ENCODE peak calls at places on chromosomes 11 and 22, in ten cellular contexts. O is GM06990, Y is esophagus squamous epithelium, S is fibroblast of mammary gland, H is astrocyte of the cerebellum, I is brain microvascular endothelial cell, A is sigmoid colon, G is neural progenitor cell, L is heart right ventricle, Q is BJ. P is an unnamed sample.

GRCh38 chr11:15327786-15328231 is 213.1 kb downstream of the INSC start:
- DNase-seq in I (peak), S (peak), Q (no peak), Y (no peak), O (peak), H (peak), G (peak), A (no peak), L (peak), P (peak)

GRCh38 chr11:26194871-26195270 is 137.1 kb upstream of the ANO3 start:
- DNase-seq in A (no peak), S (no peak), H (no peak), Q (no peak), O (no peak), L (no peak), Y (no peak), G (no peak), I (peak), P (peak)

GRCh38 chr11:89442801-89443200 is 48.4 kb downstream of the NOX4 start:
- DNase-seq in I (no peak), A (no peak), Q (no peak), Y (no peak), S (no peak), H (no peak), G (no peak), L (no peak), O (no peak), P (no peak)

GRCh38 chr11:197741-198235 is 4.9 kb downstream of the SCGB1C1 start:
- DNase-seq in I (no peak), Q (no peak), S (no peak), O (no peak), Y (no peak), L (no peak), G (no peak), H (no peak), A (peak), P (no peak)

GRCh38 chr11:16347928-16348685 is 8.2 kb downstream of the SOX6 start:
- DNase-seq in L (peak), Y (no peak), I (no peak), S (peak), O (no peak), G (no peak), Q (no peak), H (no peak), A (no peak), P (no peak)

GRCh38 chr22:42915980-42916765 is 59.1 kb upstream of the ARFGAP3 start:
- DNase-seq in S (no peak), Y (no peak), H (no peak), Q (no peak), O (no peak), G (peak), I (no peak), L (no peak), A (no peak), P (no peak)

GRCh38 chr22:32144875-32145274 is 14.2 kb downstream of the C22orf42 start:
- DNase-seq in S (no peak), I (no peak), A (no peak), L (no peak), Q (no peak), G (no peak), Y (no peak), H (no peak), O (no peak), P (no peak)

GRCh38 chr11:118605116-118605867 is 2.1 kb upstream of the PHLDB1 start:
- DNase-seq in Y (no peak), Q (peak), S (peak), I (peak), O (no peak), A (peak), H (peak), L (peak), G (peak), P (peak)

GRCh38 chr11:91686700-91687099 is 537.9 kb upstream of the FAT3 start:
- DNase-seq in Q (no peak), Y (no peak), G (peak), H (no peak), L (no peak), S (no peak), O (no peak), I (no peak), A (no peak), P (no peak)

GRCh38 chr11:108551653-108552462 is 41.7 kb downstream of the EXPH5 start:
- DNase-seq in H (no peak), I (peak), L (no peak), A (no peak), G (peak), S (peak), O (no peak), Y (no peak), Q (no peak), P (peak)

DNA sequence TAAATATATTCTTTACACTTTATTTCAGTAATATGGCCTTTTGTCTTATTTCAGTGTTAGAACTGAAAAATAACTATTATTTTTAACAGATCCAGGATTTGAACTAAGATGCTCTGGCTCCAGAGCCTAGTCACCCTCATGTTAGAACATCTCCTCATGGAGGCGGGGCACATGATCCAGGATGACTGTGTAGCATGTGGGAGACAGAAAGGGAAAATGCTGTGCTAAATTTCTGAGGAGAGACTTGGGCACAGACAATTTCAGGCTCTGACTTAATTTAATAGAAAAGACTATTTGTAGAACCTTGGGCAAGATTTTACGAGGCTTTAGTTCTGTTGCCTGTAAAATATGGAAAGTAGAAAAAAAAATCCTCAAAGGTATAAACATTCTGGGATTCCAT is 24.1 kb downstream of the CTSC start:
- DNase-seq in A (no peak), H (no peak), Y (no peak), S (peak), O (no peak), I (no peak), G (no peak), L (no peak), Q (no peak), P (peak)
- TF ChIP-seq CTCF in A (no peak), H (no peak), Y (no peak), S (no peak), O (no peak), I (no peak), G (no peak), L (no peak), Q (no peak), P (no peak)

GRCh38 chr22:37358917-37359316 is 68.4 kb downstream of the ELFN2 start:
- DNase-seq in I (no peak), H (no peak), S (no peak), L (no peak), Q (no peak), G (no peak), A (no peak), O (no peak), Y (no peak), P (no peak)
- H3K4me3 ChIP-seq in I (no peak), H (no peak), S (no peak), L (no peak), Q (no peak), G (no peak), A (no peak), O (no peak), Y (no peak), P (no peak)

GRCh38 chr11:35144811-35145210 is 5.8 kb downstream of the CD44 start:
- DNase-seq in A (no peak), O (no peak), G (no peak), S (peak), L (no peak), Y (no peak), H (no peak), Q (no peak), I (peak), P (peak)

GRCh38 chr11:35145249-35145648 is 6.3 kb downstream of the CD44 start:
- DNase-seq in O (peak), A (no peak), G (no peak), S (peak), I (peak), Y (no peak), H (no peak), Q (no peak), L (no peak), P (no peak)

GRCh38 chr11:35142481-35143207 is 3.7 kb downstream of the CD44 start:
- DNase-seq in L (no peak), O (no peak), I (peak), A (no peak), Y (no peak), G (peak), H (no peak), Q (peak), S (peak), P (peak)

GRCh38 chr11:35143509-35144102 is 4.6 kb downstream of the CD44 start:
- DNase-seq in H (no peak), Q (no peak), O (no peak), S (no peak), L (no peak), I (no peak), A (no peak), G (no peak), Y (no peak), P (no peak)

GRCh38 chr11:35144103-35144741 is 5.3 kb downstream of the CD44 start:
- DNase-seq in S (peak), O (peak), A (no peak), G (no peak), Q (no peak), H (peak), L (no peak), I (peak), Y (no peak), P (peak)
- TF ChIP-seq CTCF in S (no peak), O (peak), A (no peak), G (no peak), Q (no peak), H (peak), L (no peak), I (no peak), Y (no peak), P (peak)

GRCh38 chr11:18324381-18324780 is 2.0 kb downstream of the GTF2H1 start:
- DNase-seq in H (no peak), I (no peak), O (no peak), S (no peak), A (no peak), L (no peak), Y (no peak), Q (no peak), G (no peak), P (no peak)
- H3K4me3 ChIP-seq in H (peak), I (peak), O (peak), S (peak), A (no peak), L (peak), Y (peak), Q (no peak), G (no peak), P (peak)

DNA sequence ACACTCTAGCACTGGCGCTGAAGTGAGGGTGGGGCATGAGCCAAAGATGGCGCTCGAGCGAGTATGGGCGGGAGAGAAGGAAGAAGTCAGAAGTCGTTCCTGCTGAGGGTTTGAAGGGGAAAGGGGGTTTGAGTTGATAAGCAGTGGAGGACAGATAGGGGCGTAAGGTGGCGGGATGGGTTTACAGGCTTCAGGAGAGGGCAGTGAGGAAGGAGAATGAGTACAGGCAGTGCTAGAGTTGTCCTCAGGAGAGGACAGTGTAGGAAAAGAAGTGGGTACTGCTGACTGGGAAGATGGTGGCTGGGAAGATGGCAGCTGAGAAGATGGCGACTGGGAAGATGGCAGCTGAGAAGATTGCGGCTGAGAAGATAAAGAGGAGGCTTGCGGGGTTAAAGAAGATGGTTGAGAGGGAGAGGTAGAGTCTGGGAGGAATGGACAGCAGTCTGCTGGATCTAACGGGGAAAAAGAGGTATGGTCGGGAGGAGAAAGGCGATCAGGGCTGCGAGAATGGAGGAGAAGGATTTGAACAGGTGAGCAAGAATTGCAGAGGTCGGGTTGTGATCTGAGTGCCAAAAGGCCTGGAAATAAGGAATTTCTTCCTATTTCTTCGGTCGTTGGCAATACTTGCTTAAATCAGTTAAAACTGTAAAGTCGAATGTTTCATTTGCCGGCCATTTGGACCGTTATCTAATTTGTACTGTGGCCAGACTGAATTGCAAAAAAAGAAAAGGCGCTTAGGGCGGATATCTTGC is 5.2 kb downstream of the PPFIBP2 start:
- DNase-seq in G (no peak), S (no peak), Y (no peak), H (no peak), I (no peak), Q (no peak), O (no peak), L (no peak), A (no peak), P (no peak)
- TF ChIP-seq CTCF in G (no peak), S (no peak), Y (no peak), H (no peak), I (no peak), Q (no peak), O (no peak), L (no peak), A (no peak), P (no peak)